ENCODE peak calls at places on chromosomes 12 and 14, in nine cellular contexts. One of them, this sample, is unnamed.
A peak's percentile ranks its signal among the peaks of the same experiment; 100 is the strongest.

GRCh38 chr12:89472508-89472907 is 52.1 kb downstream of the GALNT4 start:
- DNase-seq in body of pancreas: no peak
- DNase-seq in CD8-positive, alpha-beta memory T cell: no peak
- DNase-seq in neural progenitor cell: no peak
- DNase-seq in A673: peak; percentile 36
- DNase-seq in BE2C: no peak
- DNase-seq in mucosa of descending colon: no peak
- DNase-seq in iPS DF 6.9: no peak
- DNase-seq in psoas muscle: no peak
- DNase-seq in this sample: no peak

GRCh38 chr14:83217492-83217891 is 1683.8 kb upstream of the SEL1L start:
- DNase-seq in body of pancreas: no peak
- DNase-seq in CD8-positive, alpha-beta memory T cell: no peak
- DNase-seq in neural progenitor cell: peak; percentile 13
- DNase-seq in A673: peak; percentile 53
- DNase-seq in BE2C: no peak
- DNase-seq in mucosa of descending colon: no peak
- DNase-seq in iPS DF 6.9: no peak
- DNase-seq in psoas muscle: no peak
- DNase-seq in this sample: no peak

GRCh38 chr12:42180990-42181611 is 36.4 kb upstream of the GXYLT1 start:
- DNase-seq in body of pancreas: no peak
- DNase-seq in CD8-positive, alpha-beta memory T cell: no peak
- DNase-seq in neural progenitor cell: no peak
- DNase-seq in A673: peak; percentile 43
- DNase-seq in BE2C: no peak
- DNase-seq in mucosa of descending colon: no peak
- DNase-seq in iPS DF 6.9: no peak
- DNase-seq in psoas muscle: no peak
- DNase-seq in this sample: no peak

GRCh38 chr14:24879661-24880381 is 170.1 kb downstream of the STXBP6 start:
- DNase-seq in body of pancreas: no peak
- DNase-seq in CD8-positive, alpha-beta memory T cell: no peak
- DNase-seq in neural progenitor cell: no peak
- DNase-seq in A673: no peak
- DNase-seq in BE2C: no peak
- DNase-seq in mucosa of descending colon: no peak
- DNase-seq in iPS DF 6.9: no peak
- DNase-seq in psoas muscle: no peak
- DNase-seq in this sample: no peak

GRCh38 chr14:104888489-104889373 is 23.7 kb downstream of the CEP170B start:
- DNase-seq in body of pancreas: no peak
- DNase-seq in CD8-positive, alpha-beta memory T cell: no peak
- DNase-seq in neural progenitor cell: no peak
- DNase-seq in A673: no peak
- DNase-seq in BE2C: peak; percentile 10
- DNase-seq in mucosa of descending colon: peak; percentile 43
- DNase-seq in iPS DF 6.9: no peak
- DNase-seq in psoas muscle: peak; percentile 52
- DNase-seq in this sample: no peak

GRCh38 chr14:105890474-105891220 is 364.3 kb downstream of the TMEM121 start:
- DNase-seq in body of pancreas: peak; percentile 3
- DNase-seq in CD8-positive, alpha-beta memory T cell: no peak
- DNase-seq in neural progenitor cell: no peak
- DNase-seq in A673: no peak
- DNase-seq in BE2C: peak; percentile 8
- DNase-seq in mucosa of descending colon: peak; percentile 40
- DNase-seq in iPS DF 6.9: no peak
- DNase-seq in psoas muscle: no peak
- DNase-seq in this sample: no peak

GRCh38 chr12:1989111-1989510 is 15.1 kb downstream of the DCP1B start:
- DNase-seq in body of pancreas: no peak
- DNase-seq in CD8-positive, alpha-beta memory T cell: no peak
- DNase-seq in neural progenitor cell: no peak
- DNase-seq in A673: no peak
- DNase-seq in BE2C: no peak
- DNase-seq in mucosa of descending colon: no peak
- DNase-seq in iPS DF 6.9: no peak
- DNase-seq in psoas muscle: no peak
- DNase-seq in this sample: no peak

GRCh38 chr14:38329236-38329635 is 73.3 kb upstream of the CLEC14A start:
- DNase-seq in body of pancreas: no peak
- DNase-seq in CD8-positive, alpha-beta memory T cell: no peak
- DNase-seq in neural progenitor cell: no peak
- DNase-seq in A673: no peak
- DNase-seq in BE2C: no peak
- DNase-seq in mucosa of descending colon: no peak
- DNase-seq in iPS DF 6.9: no peak
- DNase-seq in psoas muscle: no peak
- DNase-seq in this sample: no peak

GRCh38 chr12:108722463-108722862 is 8.9 kb downstream of the CORO1C start:
- DNase-seq in body of pancreas: no peak
- DNase-seq in CD8-positive, alpha-beta memory T cell: no peak
- DNase-seq in neural progenitor cell: no peak
- DNase-seq in A673: no peak
- DNase-seq in BE2C: no peak
- DNase-seq in mucosa of descending colon: no peak
- DNase-seq in iPS DF 6.9: no peak
- DNase-seq in psoas muscle: no peak
- DNase-seq in this sample: no peak

GRCh38 chr14:80844872-80845271 is 96.7 kb downstream of the CEP128 start:
- DNase-seq in body of pancreas: no peak
- DNase-seq in CD8-positive, alpha-beta memory T cell: no peak
- DNase-seq in neural progenitor cell: no peak
- DNase-seq in A673: no peak
- DNase-seq in BE2C: no peak
- DNase-seq in mucosa of descending colon: no peak
- DNase-seq in iPS DF 6.9: no peak
- DNase-seq in psoas muscle: no peak
- DNase-seq in this sample: no peak

GRCh38 chr14:64704743-64705405 is 650 bp downstream of the PLEKHG3 start:
- DNase-seq in body of pancreas: peak; percentile 75
- DNase-seq in CD8-positive, alpha-beta memory T cell: no peak
- DNase-seq in neural progenitor cell: peak; percentile 47
- DNase-seq in A673: peak; percentile 40
- DNase-seq in BE2C: peak; percentile 43
- DNase-seq in mucosa of descending colon: peak; percentile 67
- DNase-seq in iPS DF 6.9: no peak
- DNase-seq in psoas muscle: no peak
- DNase-seq in this sample: no peak

GRCh38 chr12:46491548-46491947 is 119.0 kb upstream of the SLC38A2 start:
- DNase-seq in body of pancreas: no peak
- DNase-seq in CD8-positive, alpha-beta memory T cell: no peak
- DNase-seq in neural progenitor cell: no peak
- DNase-seq in A673: no peak
- DNase-seq in BE2C: no peak
- DNase-seq in mucosa of descending colon: no peak
- DNase-seq in iPS DF 6.9: no peak
- DNase-seq in psoas muscle: no peak
- DNase-seq in this sample: no peak

GRCh38 chr12:62032838-62033237 is 227.4 kb upstream of the USP15 start:
- DNase-seq in body of pancreas: no peak
- DNase-seq in CD8-positive, alpha-beta memory T cell: no peak
- DNase-seq in neural progenitor cell: no peak
- DNase-seq in A673: no peak
- DNase-seq in BE2C: no peak
- DNase-seq in mucosa of descending colon: no peak
- DNase-seq in iPS DF 6.9: no peak
- DNase-seq in psoas muscle: no peak
- DNase-seq in this sample: no peak

GRCh38 chr12:32120419-32120818 is 13.8 kb downstream of the BICD1 start:
- DNase-seq in body of pancreas: no peak
- DNase-seq in CD8-positive, alpha-beta memory T cell: no peak
- DNase-seq in neural progenitor cell: no peak
- DNase-seq in A673: peak; percentile 56
- DNase-seq in BE2C: no peak
- DNase-seq in mucosa of descending colon: no peak
- DNase-seq in iPS DF 6.9: no peak
- DNase-seq in psoas muscle: no peak
- DNase-seq in this sample: no peak

GRCh38 chr14:28083456-28083855 is 683.1 kb upstream of the FOXG1 start:
- DNase-seq in body of pancreas: no peak
- DNase-seq in CD8-positive, alpha-beta memory T cell: no peak
- DNase-seq in neural progenitor cell: peak; percentile 4
- DNase-seq in A673: no peak
- DNase-seq in BE2C: no peak
- DNase-seq in mucosa of descending colon: no peak
- DNase-seq in iPS DF 6.9: no peak
- DNase-seq in psoas muscle: no peak
- DNase-seq in this sample: no peak

GRCh38 chr12:6958609-6959375 is 7.6 kb downstream of the PTPN6 start:
- DNase-seq in body of pancreas: no peak
- DNase-seq in CD8-positive, alpha-beta memory T cell: peak; percentile 75
- DNase-seq in neural progenitor cell: no peak
- DNase-seq in A673: no peak
- DNase-seq in BE2C: no peak
- DNase-seq in mucosa of descending colon: peak; percentile 81
- DNase-seq in iPS DF 6.9: no peak
- DNase-seq in psoas muscle: peak; percentile 61
- DNase-seq in this sample: no peak

GRCh38 chr12:49089831-49090773 is 4.5 kb downstream of the DHH start:
- DNase-seq in body of pancreas: peak; percentile 28
- DNase-seq in CD8-positive, alpha-beta memory T cell: peak; percentile 18
- DNase-seq in neural progenitor cell: peak; percentile 74
- DNase-seq in A673: peak; percentile 55
- DNase-seq in BE2C: peak; percentile 63
- DNase-seq in mucosa of descending colon: no peak
- DNase-seq in iPS DF 6.9: no peak
- DNase-seq in psoas muscle: peak; percentile 67
- DNase-seq in this sample: no peak
- H3K4me1 ChIP-seq in body of pancreas: peaks cover 57% of the 10 kb centered on the region
- H3K4me1 ChIP-seq in CD8-positive, alpha-beta memory T cell: peaks cover 59% of the 10 kb centered on the region
- H3K4me1 ChIP-seq in neural progenitor cell: peaks cover 39% of the 10 kb centered on the region
- H3K4me1 ChIP-seq in A673: peaks cover 9% of the 10 kb centered on the region
- H3K4me1 ChIP-seq in BE2C: peaks cover 9% of the 10 kb centered on the region
- H3K4me1 ChIP-seq in mucosa of descending colon: peaks cover 36% of the 10 kb centered on the region
- H3K4me1 ChIP-seq in iPS DF 6.9: peaks cover 11% of the 10 kb centered on the region
- H3K4me1 ChIP-seq in psoas muscle: peaks cover 22% of the 10 kb centered on the region
- H3K4me1 ChIP-seq in this sample: peaks cover 59% of the 10 kb centered on the region

DNA sequence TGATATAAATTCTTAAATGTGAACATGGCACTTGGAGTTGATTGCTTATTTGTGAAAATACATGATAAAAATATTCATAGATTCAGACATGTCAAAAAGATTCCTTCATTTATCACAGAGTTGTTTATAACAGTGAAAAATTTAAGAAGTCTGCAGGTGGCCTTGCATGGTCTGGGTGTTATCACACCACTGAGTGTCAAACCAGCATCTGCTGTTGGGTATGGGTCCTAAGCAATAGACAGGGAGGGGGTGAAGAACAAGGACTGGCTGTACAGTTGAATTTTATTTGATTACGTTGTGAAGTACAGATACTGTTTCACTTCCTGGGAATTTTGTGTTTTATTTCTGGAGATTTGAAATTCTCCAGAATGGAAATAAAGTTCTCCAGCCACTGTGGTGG is 180.4 kb upstream of the HIF1A start:
- DNase-seq in body of pancreas: no peak
- DNase-seq in CD8-positive, alpha-beta memory T cell: no peak
- DNase-seq in neural progenitor cell: no peak
- DNase-seq in A673: no peak
- DNase-seq in BE2C: no peak
- DNase-seq in mucosa of descending colon: no peak
- DNase-seq in iPS DF 6.9: no peak
- DNase-seq in psoas muscle: no peak
- DNase-seq in this sample: no peak
- H3K4me1 ChIP-seq in body of pancreas: peaks cover 74% of the 10 kb centered on the region
- H3K4me1 ChIP-seq in CD8-positive, alpha-beta memory T cell: peaks cover 64% of the 10 kb centered on the region
- H3K4me1 ChIP-seq in neural progenitor cell: no peaks in the 10 kb centered on the region
- H3K4me1 ChIP-seq in A673: no peaks in the 10 kb centered on the region
- H3K4me1 ChIP-seq in BE2C: peaks cover 22% of the 10 kb centered on the region
- H3K4me1 ChIP-seq in mucosa of descending colon: peaks cover 17% of the 10 kb centered on the region
- H3K4me1 ChIP-seq in iPS DF 6.9: no peaks in the 10 kb centered on the region
- H3K4me1 ChIP-seq in psoas muscle: peaks cover 28% of the 10 kb centered on the region
- H3K4me1 ChIP-seq in this sample: peaks cover 46% of the 10 kb centered on the region

DNA sequence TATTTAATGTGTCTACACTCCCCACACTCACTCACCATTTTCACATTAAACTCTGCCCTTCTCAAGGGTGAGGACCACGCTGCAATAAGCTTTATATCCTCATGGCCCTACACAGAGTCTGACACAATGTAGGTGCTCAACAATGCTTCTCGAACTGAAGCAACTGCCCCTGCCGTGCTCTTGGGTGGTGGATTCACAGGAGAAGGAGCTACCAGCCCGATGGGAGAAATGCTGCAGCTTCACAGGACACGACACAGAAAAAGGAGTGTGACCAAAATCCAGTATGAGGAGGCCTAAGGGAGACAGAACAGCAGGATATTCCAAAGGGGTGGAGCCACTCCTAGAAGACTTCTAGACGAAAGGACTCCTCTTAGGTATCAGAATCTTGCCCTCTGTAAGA is 6.5 kb upstream of the KRT3 start:
- DNase-seq in body of pancreas: no peak
- DNase-seq in CD8-positive, alpha-beta memory T cell: no peak
- DNase-seq in neural progenitor cell: no peak
- DNase-seq in A673: no peak
- DNase-seq in BE2C: no peak
- DNase-seq in mucosa of descending colon: no peak
- DNase-seq in iPS DF 6.9: no peak
- DNase-seq in psoas muscle: no peak
- DNase-seq in this sample: no peak
- H3K4me1 ChIP-seq in body of pancreas: peaks cover 9% of the 10 kb centered on the region
- H3K4me1 ChIP-seq in CD8-positive, alpha-beta memory T cell: no peaks in the 10 kb centered on the region
- H3K4me1 ChIP-seq in neural progenitor cell: peaks cover 12% of the 10 kb centered on the region
- H3K4me1 ChIP-seq in A673: peaks cover 28% of the 10 kb centered on the region
- H3K4me1 ChIP-seq in BE2C: no peaks in the 10 kb centered on the region
- H3K4me1 ChIP-seq in mucosa of descending colon: peaks cover 8% of the 10 kb centered on the region
- H3K4me1 ChIP-seq in iPS DF 6.9: peaks cover 2% of the 10 kb centered on the region
- H3K4me1 ChIP-seq in psoas muscle: no peaks in the 10 kb centered on the region
- H3K4me1 ChIP-seq in this sample: no peaks in the 10 kb centered on the region

GRCh38 chr12:8037947-8038346 is 5.4 kb downstream of the FOXJ2 start:
- DNase-seq in body of pancreas: peak; percentile 19
- DNase-seq in CD8-positive, alpha-beta memory T cell: no peak
- DNase-seq in neural progenitor cell: no peak
- DNase-seq in A673: no peak
- DNase-seq in BE2C: no peak
- DNase-seq in mucosa of descending colon: no peak
- DNase-seq in iPS DF 6.9: no peak
- DNase-seq in psoas muscle: no peak
- DNase-seq in this sample: no peak

GRCh38 chr12:8035440-8036010 is 3.0 kb downstream of the FOXJ2 start:
- DNase-seq in body of pancreas: peak; percentile 35
- DNase-seq in CD8-positive, alpha-beta memory T cell: no peak
- DNase-seq in neural progenitor cell: no peak
- DNase-seq in A673: no peak
- DNase-seq in BE2C: no peak
- DNase-seq in mucosa of descending colon: no peak
- DNase-seq in iPS DF 6.9: no peak
- DNase-seq in psoas muscle: no peak
- DNase-seq in this sample: no peak

GRCh38 chr12:8034802-8035201 is 2.3 kb downstream of the FOXJ2 start:
- DNase-seq in body of pancreas: no peak
- DNase-seq in CD8-positive, alpha-beta memory T cell: no peak
- DNase-seq in neural progenitor cell: no peak
- DNase-seq in A673: no peak
- DNase-seq in BE2C: no peak
- DNase-seq in mucosa of descending colon: no peak
- DNase-seq in iPS DF 6.9: no peak
- DNase-seq in psoas muscle: no peak
- DNase-seq in this sample: no peak

GRCh38 chr12:8037046-8037663 is 4.6 kb downstream of the FOXJ2 start:
- DNase-seq in body of pancreas: no peak
- DNase-seq in CD8-positive, alpha-beta memory T cell: no peak
- DNase-seq in neural progenitor cell: no peak
- DNase-seq in A673: no peak
- DNase-seq in BE2C: no peak
- DNase-seq in mucosa of descending colon: no peak
- DNase-seq in iPS DF 6.9: no peak
- DNase-seq in psoas muscle: no peak
- DNase-seq in this sample: no peak

GRCh38 chr12:8036366-8036765 is 3.9 kb downstream of the FOXJ2 start:
- DNase-seq in body of pancreas: peak; percentile 42
- DNase-seq in CD8-positive, alpha-beta memory T cell: no peak
- DNase-seq in neural progenitor cell: no peak
- DNase-seq in A673: no peak
- DNase-seq in BE2C: no peak
- DNase-seq in mucosa of descending colon: no peak
- DNase-seq in iPS DF 6.9: no peak
- DNase-seq in psoas muscle: peak; percentile 80
- DNase-seq in this sample: no peak
- H3K4me1 ChIP-seq in body of pancreas: peaks cover 69% of the 10 kb centered on the region
- H3K4me1 ChIP-seq in CD8-positive, alpha-beta memory T cell: peaks cover 73% of the 10 kb centered on the region
- H3K4me1 ChIP-seq in neural progenitor cell: peaks cover 35% of the 10 kb centered on the region
- H3K4me1 ChIP-seq in A673: peaks cover 36% of the 10 kb centered on the region
- H3K4me1 ChIP-seq in BE2C: peaks cover 15% of the 10 kb centered on the region
- H3K4me1 ChIP-seq in mucosa of descending colon: peaks cover 36% of the 10 kb centered on the region
- H3K4me1 ChIP-seq in iPS DF 6.9: peaks cover 13% of the 10 kb centered on the region
- H3K4me1 ChIP-seq in psoas muscle: peaks cover 61% of the 10 kb centered on the region
- H3K4me1 ChIP-seq in this sample: peaks cover 78% of the 10 kb centered on the region